ENCODE peak calls at places on chromosomes 5 and 9, in four cellular contexts. R is H9, G is A549, T is sigmoid colon. W is an unnamed sample.

GRCh38 chr5:6547498-6547897 is 85.3 kb downstream of the NSUN2 start:
- DNase-seq in R (no peak), G (no peak), T (no peak), W (no peak)

GRCh38 chr5:170265527-170265926 is 32.0 kb downstream of the LCP2 start:
- DNase-seq in R (no peak), G (no peak), T (peak), W (no peak)

GRCh38 chr9:14238044-14238443 is 75.9 kb downstream of the NFIB start:
- DNase-seq in R (peak), G (peak), T (no peak), W (peak)

GRCh38 chr5:78527054-78527884 is 121.3 kb downstream of the LHFPL2 start:
- DNase-seq in R (peak), G (peak), T (peak), W (no peak)

GRCh38 chr9:111838439-111838838 is 43.7 kb upstream of the SHOC1 start:
- DNase-seq in R (no peak), G (no peak), T (no peak), W (no peak)

GRCh38 chr5:139814191-139814601 is 18.6 kb downstream of the PSD2 start:
- DNase-seq in R (no peak), G (no peak), T (no peak), W (peak)

GRCh38 chr5:125446986-125447385 is 700.5 kb upstream of the ZNF608 start:
- DNase-seq in R (no peak), G (no peak), T (no peak), W (no peak)

GRCh38 chr9:114279693-114280092 is 43.2 kb upstream of the ORM1 start:
- DNase-seq in R (no peak), G (no peak), T (peak), W (no peak)

DNA sequence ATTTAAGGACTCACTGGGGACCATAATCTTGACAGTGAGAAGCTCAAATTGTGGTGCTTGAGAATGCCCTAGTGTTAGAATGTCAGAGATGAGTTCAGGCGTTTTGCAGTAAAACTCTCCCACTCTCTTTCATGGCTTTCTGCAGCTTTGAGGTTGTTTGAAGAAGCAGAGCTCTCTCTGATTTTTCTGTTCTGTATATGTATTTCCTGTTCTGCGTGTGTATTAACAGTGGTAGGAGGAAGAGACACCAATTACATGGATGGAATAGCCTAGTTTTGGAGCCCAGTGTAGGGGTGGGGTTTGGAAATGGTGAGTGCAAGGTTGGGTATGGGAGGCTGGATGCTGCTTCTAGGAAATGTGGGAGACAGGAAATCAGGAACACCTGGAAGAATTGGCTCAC is 12.4 kb downstream of the LARP1 start:
- DNase-seq in R (no peak), G (no peak), T (no peak), W (no peak)
- H3K27ac ChIP-seq in R (no peak), G (no peak), T (peak), W (no peak)

GRCh38 chr9:104780796-104781395 is 17.0 kb downstream of the NIPSNAP3B start:
- DNase-seq in R (no peak), G (peak), T (no peak), W (no peak)
- TF ChIP-seq CTCF in R (peak), G (peak), T (no peak), W (peak)

GRCh38 chr9:133166392-133166791 is 2.7 kb upstream of the GBGT1 start:
- DNase-seq in R (no peak), G (no peak), T (peak), W (no peak)
- H3K27ac ChIP-seq in R (no peak), G (no peak), T (no peak), W (no peak)

GRCh38 chr5:142611154-142611553 is 74.7 kb downstream of the FGF1 start:
- DNase-seq in R (peak), G (peak), T (peak), W (no peak)
- TF ChIP-seq CTCF in R (peak), G (peak), T (peak), W (peak)

DNA sequence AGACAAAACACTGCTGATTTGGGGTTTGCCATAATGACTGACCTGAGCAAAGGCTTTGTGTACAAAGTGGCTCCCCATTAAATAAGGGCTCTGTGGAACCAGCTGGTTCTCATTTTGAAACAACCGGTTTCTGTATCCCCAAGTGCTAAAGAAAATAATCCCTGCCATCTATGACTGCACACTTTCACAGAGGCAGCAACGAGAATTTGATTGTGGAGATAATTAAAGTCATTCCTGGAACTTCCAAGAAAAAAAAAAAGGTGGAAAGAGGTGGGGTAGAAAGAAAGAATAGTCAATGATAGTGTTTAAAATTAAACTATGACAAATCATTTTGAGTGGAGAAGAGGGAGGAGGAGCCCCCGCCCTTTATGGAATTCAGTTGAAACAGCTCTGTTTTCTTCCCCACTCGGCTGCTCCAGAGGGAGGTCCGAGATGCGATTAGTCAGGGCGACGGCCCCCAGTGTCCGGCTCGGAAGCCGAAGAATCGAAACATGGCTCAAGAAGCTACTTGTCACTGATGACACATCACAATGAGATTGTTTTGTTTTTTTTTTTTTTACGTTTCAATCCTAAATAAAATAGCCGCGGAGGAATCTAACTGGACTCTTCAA is 38.4 kb downstream of the EBF1 start:
- DNase-seq in R (no peak), G (no peak), T (peak), W (no peak)
- H3K27ac ChIP-seq in R (no peak), G (no peak), T (peak), W (no peak)